ENCODE peak calls at places on chromosomes 13 and 19, in six cellular contexts. U is neuronal stem cell, R is trophoblast cell, G is H1, N is IMR-90, M is mesenchymal stem cell. Z is an unnamed sample.

GRCh38 chr13:57825066-57825465 is 193.5 kb downstream of the PCDH17 start:
- DNase-seq in U (no peak), R (no peak), G (no peak), N (no peak), M (no peak), Z (no peak)

GRCh38 chr13:51620165-51620983 is 36.1 kb downstream of the WDFY2 start:
- DNase-seq in U (no peak), R (no peak), G (no peak), N (no peak), M (no peak), Z (no peak)

GRCh38 chr19:6866646-6867255 is 20.6 kb upstream of the ADGRE1 start:
- DNase-seq in U (no peak), R (no peak), G (no peak), N (no peak), M (no peak), Z (no peak)

GRCh38 chr19:42252365-42253244 is 2.3 kb downstream of the ERF start:
- DNase-seq in U (no peak), R (no peak), G (no peak), N (peak), M (peak), Z (no peak)

GRCh38 chr19:47095707-47096704 is 17.6 kb downstream of the ZC3H4 start:
- DNase-seq in U (no peak), R (no peak), G (no peak), N (no peak), M (no peak), Z (no peak)

GRCh38 chr19:13138171-13138915 is 11.8 kb downstream of the STX10 start:
- DNase-seq in U (no peak), R (no peak), G (no peak), N (no peak), M (no peak), Z (no peak)

GRCh38 chr19:29329460-29330134 is 116.6 kb upstream of the UQCRFS1 start:
- DNase-seq in U (peak), R (peak), G (no peak), N (no peak), M (no peak), Z (peak)

GRCh38 chr19:18939922-18940775 is 868 bp downstream of the HOMER3 start:
- DNase-seq in U (peak), R (peak), G (peak), N (peak), M (peak), Z (peak)

GRCh38 chr19:1027020-1027952 is 878 bp downstream of the CNN2 start:
- DNase-seq in U (peak), R (no peak), G (no peak), N (no peak), M (no peak), Z (no peak)

GRCh38 chr19:5220866-5221265 is 119.7 kb downstream of the PTPRS start:
- DNase-seq in U (no peak), R (no peak), G (no peak), N (no peak), M (no peak), Z (no peak)

GRCh38 chr13:38013676-38014075 is 144.1 kb upstream of the TRPC4 start:
- DNase-seq in U (no peak), R (no peak), G (no peak), N (no peak), M (no peak), Z (no peak)

GRCh38 chr13:41767801-41768200 is 193.1 kb downstream of the VWA8 start:
- DNase-seq in U (no peak), R (no peak), G (no peak), N (peak), M (peak), Z (no peak)

GRCh38 chr19:13597625-13598024 is 91.3 kb upstream of the CACNA1A start:
- DNase-seq in U (peak), R (peak), G (no peak), N (peak), M (peak), Z (peak)

GRCh38 chr13:40479196-40479845 is 187.1 kb downstream of the FOXO1 start:
- DNase-seq in U (no peak), R (no peak), G (no peak), N (no peak), M (no peak), Z (no peak)

GRCh38 chr13:21176982-21177284 is 475 bp downstream of the MRPL57 start:
- DNase-seq in U (no peak), R (no peak), G (no peak), N (no peak), M (no peak), Z (no peak)

GRCh38 chr19:12885749-12886706 is 973 bp downstream of the KLF1 start:
- DNase-seq in U (no peak), R (no peak), G (no peak), N (no peak), M (no peak), Z (no peak)

GRCh38 chr13:41370736-41371135 is 59.7 kb downstream of the NAA16 start:
- DNase-seq in U (no peak), R (no peak), G (no peak), N (no peak), M (no peak), Z (no peak)

GRCh38 chr19:41226874-41227390 is 7.9 kb downstream of the AXL start:
- DNase-seq in U (no peak), R (no peak), G (no peak), N (no peak), M (no peak), Z (no peak)

GRCh38 chr19:10768936-10769335 is 51.1 kb downstream of the DNM2 start:
- DNase-seq in U (no peak), R (no peak), G (no peak), N (no peak), M (no peak), Z (no peak)
- H4K91ac ChIP-seq in U (no peak), R (peak), G (no peak), N (no peak), M (peak), Z (no peak)

DNA sequence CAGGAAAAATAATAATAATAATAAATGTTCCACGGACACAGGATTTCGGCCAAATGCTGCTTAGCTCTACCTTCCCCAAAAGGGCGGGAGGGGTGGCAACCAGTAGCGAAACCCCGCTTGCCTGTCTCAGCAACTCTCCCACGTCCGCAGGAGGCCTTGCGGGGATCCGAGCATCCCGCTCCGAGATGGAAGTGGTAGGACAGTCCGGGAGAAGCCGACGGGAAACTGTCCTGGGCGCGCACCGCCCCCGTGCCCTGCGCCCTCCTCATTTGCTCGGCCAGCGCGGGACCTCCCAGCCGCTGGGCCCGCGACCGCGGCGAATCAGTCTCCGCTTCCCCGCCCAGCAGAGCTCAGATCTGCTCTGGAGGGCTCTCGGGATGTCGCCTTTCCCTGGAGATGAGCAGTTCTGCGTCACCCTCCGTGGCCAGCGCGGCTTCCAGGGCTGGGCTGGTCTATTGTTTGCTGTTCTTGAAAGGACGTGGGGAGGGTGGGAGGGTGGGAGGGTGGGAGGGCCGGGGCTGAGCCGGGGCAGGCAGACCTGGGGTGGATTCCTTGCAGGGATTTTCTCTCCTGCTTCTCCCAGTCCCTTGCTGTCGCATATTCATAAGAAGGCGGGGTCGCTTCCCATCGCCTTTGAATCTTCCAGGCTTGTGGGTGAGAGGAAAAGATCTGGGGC is 48.8 kb upstream of the PABPC3 start:
- DNase-seq in U (peak), R (peak), G (no peak), N (peak), M (peak), Z (peak)
- H3K18ac ChIP-seq in U (peak), R (no peak), G (peak), N (no peak), M (no peak), Z (no peak)

DNA sequence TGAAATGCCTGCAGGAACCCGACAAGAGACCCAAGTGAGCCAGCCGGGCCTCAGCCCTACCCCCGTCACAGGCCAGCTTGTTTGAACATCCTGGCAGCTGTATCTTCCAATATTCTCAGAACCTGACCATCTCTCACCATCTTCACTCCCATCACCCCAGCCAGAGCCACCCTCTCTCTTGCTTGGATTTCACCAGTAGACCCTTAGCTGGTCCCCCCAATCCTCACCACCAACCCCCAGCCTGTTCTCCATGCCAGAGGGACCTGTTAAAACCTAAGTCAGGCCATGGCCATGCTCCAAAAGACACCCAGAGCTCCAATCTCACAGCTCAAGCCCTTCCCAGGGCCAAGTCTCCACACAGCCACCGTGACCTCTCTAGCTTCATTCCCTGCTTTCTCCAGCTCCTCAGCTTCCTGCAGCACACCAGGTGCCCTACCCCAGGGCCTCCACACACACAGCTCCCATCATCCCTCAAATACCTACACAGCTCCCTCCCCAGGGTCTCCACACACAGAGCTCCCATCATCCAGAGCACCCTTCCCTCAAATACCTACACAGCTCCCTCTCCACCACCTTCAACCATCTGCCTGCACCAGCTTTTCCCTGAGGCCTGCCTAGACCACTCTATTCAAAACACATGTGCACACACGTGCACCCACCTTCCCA is 13.7 kb downstream of the EPS8L1 start:
- DNase-seq in U (no peak), R (no peak), G (no peak), N (no peak), M (no peak), Z (no peak)
- H4K91ac ChIP-seq in U (no peak), R (no peak), G (no peak), N (no peak), M (no peak), Z (no peak)

GRCh38 chr13:61078976-61079770 is 336.5 kb downstream of the PCDH20 start:
- DNase-seq in U (no peak), R (no peak), G (no peak), N (no peak), M (no peak), Z (no peak)
- H3K18ac ChIP-seq in U (no peak), R (no peak), G (peak), N (no peak), M (no peak), Z (no peak)

GRCh38 chr19:49712397-49712859 is 21.5 kb downstream of the CPT1C start:
- DNase-seq in U (no peak), R (peak), G (peak), N (peak), M (peak), Z (peak)

GRCh38 chr19:49718511-49718910 is 27.6 kb downstream of the CPT1C start:
- DNase-seq in U (no peak), R (peak), G (no peak), N (peak), M (peak), Z (no peak)

GRCh38 chr19:49716154-49716553 is 25.2 kb downstream of the CPT1C start:
- DNase-seq in U (no peak), R (peak), G (no peak), N (no peak), M (peak), Z (no peak)

GRCh38 chr19:49710372-49710951 is 19.5 kb downstream of the CPT1C start:
- DNase-seq in U (no peak), R (no peak), G (no peak), N (peak), M (peak), Z (no peak)

GRCh38 chr19:49713236-49713845 is 22.4 kb downstream of the CPT1C start:
- DNase-seq in U (no peak), R (peak), G (no peak), N (no peak), M (no peak), Z (no peak)
- H4K91ac ChIP-seq in U (no peak), R (no peak), G (no peak), N (no peak), M (no peak), Z (no peak)

GRCh38 chr19:38676878-38677646 is 29.6 kb downstream of the ACTN4 start:
- DNase-seq in U (no peak), R (no peak), G (no peak), N (no peak), M (no peak), Z (no peak)

GRCh38 chr19:38673030-38673429 is 25.6 kb downstream of the ACTN4 start:
- DNase-seq in U (no peak), R (no peak), G (no peak), N (no peak), M (no peak), Z (no peak)

GRCh38 chr19:38676023-38676877 is 28.8 kb downstream of the ACTN4 start:
- DNase-seq in U (no peak), R (no peak), G (no peak), N (peak), M (peak), Z (no peak)

GRCh38 chr19:38675611-38676010 is 28.2 kb downstream of the ACTN4 start:
- DNase-seq in U (no peak), R (no peak), G (no peak), N (no peak), M (no peak), Z (no peak)

DNA sequence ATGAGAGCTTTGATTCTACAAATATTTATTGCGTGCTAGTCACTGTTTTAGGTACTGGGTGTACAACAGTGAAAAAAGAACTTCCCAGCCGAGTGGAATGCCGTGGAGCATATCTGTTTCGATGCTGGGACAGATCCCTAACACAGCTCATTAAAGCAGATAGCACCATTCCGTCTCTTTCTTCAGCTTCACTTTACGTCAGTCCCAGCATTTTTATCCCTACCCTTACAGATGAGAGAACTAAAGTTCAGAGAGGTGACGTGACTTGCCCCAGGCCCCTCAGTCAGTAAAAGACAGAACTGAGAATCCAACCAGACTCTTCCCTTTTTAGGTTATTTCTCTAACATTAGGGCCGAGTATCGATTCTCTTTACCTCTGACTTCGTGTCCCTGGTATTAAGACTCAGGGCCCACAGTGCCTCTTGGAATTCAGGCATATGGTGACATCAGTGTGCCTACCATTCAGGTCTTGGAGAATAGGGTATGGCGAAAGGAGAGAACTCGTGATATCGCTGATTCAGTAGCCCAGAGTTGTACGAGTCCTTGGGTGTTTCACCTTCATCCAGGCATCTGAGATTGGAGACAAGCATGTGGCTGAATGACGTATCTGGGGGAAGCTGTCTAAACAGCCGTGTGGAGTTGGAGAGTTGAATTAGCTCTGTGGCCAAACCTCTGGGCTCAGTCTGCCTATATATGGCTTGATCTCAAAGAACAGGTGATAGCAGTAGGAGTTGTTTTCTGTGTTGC is 27.1 kb downstream of the ACTN4 start:
- DNase-seq in U (no peak), R (peak), G (no peak), N (peak), M (peak), Z (no peak)
- H3K18ac ChIP-seq in U (no peak), R (peak), G (peak), N (peak), M (peak), Z (peak)

GRCh38 chr19:2114821-2115220 is 18.1 kb downstream of the IZUMO4 start:
- DNase-seq in U (no peak), R (no peak), G (no peak), N (no peak), M (no peak), Z (no peak)
- H4K91ac ChIP-seq in U (no peak), R (no peak), G (no peak), N (no peak), M (no peak), Z (no peak)

Z was measured in H9.